ENCODE peak calls at places on chromosomes 13 and 19, in eight cellular contexts. E is GM06990; X is hepatocyte; Z is activated naive CD4-positive, alpha-beta T cell; U is D341Med; S is uterus; H is NCI-H524; I is kidney glomerular epithelial cell. Q is an unnamed sample.

GRCh38 chr19:7500811-7501450 is 12.1 kb upstream of the PEX11G start:
- DNase-seq in E (no peak), X (peak), Z (no peak), U (peak), S (no peak), H (peak), I (no peak), Q (peak)

GRCh38 chr13:98025480-98026025 is 72.1 kb downstream of the IPO5 start:
- DNase-seq in E (no peak), X (no peak), Z (no peak), U (no peak), S (no peak), H (no peak), I (no peak), Q (no peak)

GRCh38 chr19:1756705-1757445 is 3.6 kb downstream of the ONECUT3 start:
- DNase-seq in E (no peak), X (no peak), Z (no peak), U (no peak), S (no peak), H (no peak), I (no peak), Q (no peak)

GRCh38 chr19:34787059-34787824 is 14.2 kb upstream of the ZNF599 start:
- DNase-seq in E (no peak), X (no peak), Z (no peak), U (no peak), S (no peak), H (no peak), I (no peak), Q (no peak)

GRCh38 chr13:112342841-112343361 is 33.3 kb upstream of the SPACA7 start:
- DNase-seq in E (no peak), X (no peak), Z (no peak), U (no peak), S (no peak), H (no peak), I (no peak), Q (no peak)

GRCh38 chr19:42023121-42023942 is 29.3 kb upstream of the ATP1A3 start:
- DNase-seq in E (peak), X (no peak), Z (no peak), U (no peak), S (no peak), H (no peak), I (no peak), Q (no peak)

GRCh38 chr19:43432866-43433673 is 18.4 kb downstream of the TEX101 start:
- DNase-seq in E (peak), X (peak), Z (peak), U (peak), S (peak), H (no peak), I (peak), Q (peak)

GRCh38 chr13:48575014-48575413 is 42.1 kb upstream of the RCBTB2 start:
- DNase-seq in E (no peak), X (no peak), Z (no peak), U (no peak), S (no peak), H (no peak), I (no peak), Q (no peak)

GRCh38 chr19:21482863-21483276 is 22.5 kb upstream of the ZNF429 start:
- DNase-seq in E (peak), X (peak), Z (peak), U (peak), S (peak), H (no peak), I (peak), Q (peak)

GRCh38 chr13:106033634-106034033 is 501.8 kb downstream of the EFNB2 start:
- DNase-seq in E (no peak), X (peak), Z (no peak), U (no peak), S (no peak), H (no peak), I (no peak), Q (no peak)

GRCh38 chr19:17420267-17420924 is 549 bp downstream of the MVB12A start:
- DNase-seq in E (no peak), X (peak), Z (no peak), U (peak), S (peak), H (peak), I (no peak), Q (no peak)

GRCh38 chr13:114066956-114067355 is 65.5 kb downstream of the RASA3 start:
- DNase-seq in E (no peak), X (no peak), Z (no peak), U (no peak), S (no peak), H (no peak), I (no peak), Q (no peak)

GRCh38 chr19:18939922-18940775 is 868 bp downstream of the HOMER3 start:
- DNase-seq in E (no peak), X (peak), Z (no peak), U (no peak), S (peak), H (no peak), I (peak), Q (peak)

GRCh38 chr13:41696163-41697003 is 239.0 kb downstream of the RGCC start:
- DNase-seq in E (no peak), X (peak), Z (no peak), U (no peak), S (no peak), H (no peak), I (peak), Q (peak)

GRCh38 chr13:73057284-73058025 is 1.4 kb upstream of the KLF5 start:
- DNase-seq in E (no peak), X (no peak), Z (no peak), U (no peak), S (no peak), H (no peak), I (no peak), Q (no peak)

GRCh38 chr19:50480281-50481111 is 3.8 kb upstream of the GARIN5A start:
- DNase-seq in E (no peak), X (no peak), Z (no peak), U (no peak), S (no peak), H (no peak), I (no peak), Q (no peak)

GRCh38 chr13:46588019-46588418 is 35.0 kb downstream of the LRCH1 start:
- DNase-seq in E (no peak), X (no peak), Z (no peak), U (no peak), S (no peak), H (no peak), I (peak), Q (no peak)

Q was measured in H1.